ENCODE peak calls at places on chromosomes 4 and X, in four cellular contexts. One of them, this sample, is unnamed.
A peak's percentile ranks its signal among the peaks of the same experiment; 100 is the strongest.

GRCh38 chr4:53365121-53365485 is 758 bp downstream of the SCFD2 start:
- DNase-seq in HepG2: peak; percentile 11
- DNase-seq in GM12878: no peak
- DNase-seq in K562: peak; percentile 19
- DNase-seq in this sample: peak; percentile 42

GRCh38 chr4:57095956-57096355 is 14.2 kb downstream of the IGFBP7 start:
- DNase-seq in GM12878: no peak
- DNase-seq in HepG2: no peak
- DNase-seq in K562: no peak
- DNase-seq in this sample: no peak

GRCh38 chrX:68936608-68937007 is 107.8 kb downstream of the EFNB1 start:
- DNase-seq in K562: no peak
- DNase-seq in HepG2: no peak
- DNase-seq in GM12878: no peak
- DNase-seq in this sample: no peak

GRCh38 chrX:47112316-47112954 is 32.1 kb downstream of the NDUFB11 start:
- DNase-seq in K562: no peak
- DNase-seq in GM12878: no peak
- DNase-seq in HepG2: peak; percentile 22
- DNase-seq in this sample: no peak

GRCh38 chr4:62881210-62881609 is 1528.0 kb downstream of the TECRL start:
- DNase-seq in HepG2: no peak
- DNase-seq in K562: no peak
- DNase-seq in GM12878: no peak
- DNase-seq in this sample: no peak

GRCh38 chr4:109912706-109913621 is at the start of gene EGF:
- DNase-seq in GM12878: no peak
- DNase-seq in HepG2: no peak
- DNase-seq in K562: peak; percentile 29
- DNase-seq in this sample: no peak

GRCh38 chrX:111098874-111099273 is 2.9 kb downstream of the PAK3 start:
- DNase-seq in HepG2: peak; percentile 1
- DNase-seq in K562: peak; percentile 69
- DNase-seq in GM12878: no peak
- DNase-seq in this sample: peak; percentile 85

GRCh38 chr4:23766334-23766733 is 123.5 kb downstream of the PPARGC1A start:
- DNase-seq in GM12878: no peak
- DNase-seq in HepG2: peak; percentile 3
- DNase-seq in K562: no peak
- DNase-seq in this sample: no peak

GRCh38 chrX:107374116-107374515 is 75.3 kb upstream of the FRMPD3 start:
- DNase-seq in K562: no peak
- DNase-seq in GM12878: no peak
- DNase-seq in HepG2: no peak
- DNase-seq in this sample: no peak

GRCh38 chr4:112099701-112100289 is 45.5 kb upstream of the FAM241A start:
- DNase-seq in GM12878: peak; percentile 27
- DNase-seq in HepG2: peak; percentile 57
- DNase-seq in K562: peak; percentile 30
- DNase-seq in this sample: peak; percentile 30

GRCh38 chr4:181479145-181479544 is 764.1 kb upstream of the TENM3 start:
- DNase-seq in GM12878: no peak
- DNase-seq in K562: no peak
- DNase-seq in HepG2: no peak
- DNase-seq in this sample: no peak

GRCh38 chr4:153205028-153205648 is 895 bp downstream of the TRIM2 start:
- DNase-seq in K562: peak; percentile 27
- DNase-seq in HepG2: peak; percentile 45
- DNase-seq in GM12878: peak; percentile 24
- DNase-seq in this sample: peak; percentile 36

GRCh38 chr4:153151535-153152452 is 52.4 kb upstream of the TRIM2 start:
- DNase-seq in K562: peak; percentile 36
- DNase-seq in GM12878: no peak
- DNase-seq in HepG2: no peak
- DNase-seq in this sample: peak; percentile 72

GRCh38 chrX:118039591-118039990 is 77.0 kb downstream of the KLHL13 start:
- DNase-seq in GM12878: no peak
- DNase-seq in HepG2: no peak
- DNase-seq in K562: no peak
- DNase-seq in this sample: no peak

GRCh38 chrX:67780694-67781109 is 236.9 kb downstream of the AR start:
- DNase-seq in HepG2: no peak
- DNase-seq in GM12878: no peak
- DNase-seq in K562: no peak
- DNase-seq in this sample: no peak

GRCh38 chrX:101395789-101396188 is 5.0 kb downstream of the RPL36A start:
- DNase-seq in GM12878: no peak
- DNase-seq in K562: no peak
- DNase-seq in HepG2: peak; percentile 6
- DNase-seq in this sample: no peak

GRCh38 chrX:13463608-13464007 is 105.8 kb upstream of the EGFL6 start:
- DNase-seq in K562: no peak
- DNase-seq in GM12878: no peak
- DNase-seq in HepG2: no peak
- DNase-seq in this sample: no peak

GRCh38 chr4:123744664-123745290 is 348.2 kb downstream of the SPRY1 start:
- DNase-seq in K562: no peak
- DNase-seq in GM12878: no peak
- DNase-seq in HepG2: peak; percentile 38
- DNase-seq in this sample: no peak

GRCh38 chr4:119244832-119245231 is 32.3 kb downstream of the USP53 start:
- DNase-seq in GM12878: no peak
- DNase-seq in K562: no peak
- DNase-seq in HepG2: no peak
- DNase-seq in this sample: no peak

GRCh38 chr4:55865228-55865806 is 11.9 kb downstream of the EXOC1 start:
- DNase-seq in GM12878: no peak
- DNase-seq in K562: no peak
- DNase-seq in HepG2: no peak
- DNase-seq in this sample: no peak

GRCh38 chr4:76533314-76533713 is 98.3 kb downstream of the SHROOM3 start:
- DNase-seq in HepG2: no peak
- DNase-seq in GM12878: no peak
- DNase-seq in K562: no peak
- DNase-seq in this sample: no peak

GRCh38 chr4:183380901-183381300 is 58.7 kb upstream of the CLDN24 start:
- DNase-seq in K562: no peak
- DNase-seq in GM12878: no peak
- DNase-seq in HepG2: no peak
- DNase-seq in this sample: no peak

GRCh38 chrX:132433001-132433400 is 55.8 kb downstream of the MBNL3 start:
- DNase-seq in K562: no peak
- DNase-seq in GM12878: no peak
- DNase-seq in HepG2: peak; percentile 68
- DNase-seq in this sample: no peak

GRCh38 chr4:104064650-104065577 is 345.1 kb upstream of the TACR3 start:
- DNase-seq in K562: peak; percentile 10
- DNase-seq in HepG2: peak; percentile 39
- DNase-seq in GM12878: peak; percentile 23
- DNase-seq in this sample: peak; percentile 58

GRCh38 chr4:24657768-24658617 is 73.6 kb upstream of the DHX15 start:
- DNase-seq in GM12878: peak; percentile 80
- DNase-seq in HepG2: peak; percentile 73
- DNase-seq in K562: no peak
- DNase-seq in this sample: no peak

GRCh38 chrX:53704854-53705253 is 18.3 kb upstream of the HUWE1 start:
- DNase-seq in HepG2: no peak
- DNase-seq in K562: no peak
- DNase-seq in GM12878: no peak
- DNase-seq in this sample: no peak

GRCh38 chr4:189162073-189162789 is 778.4 kb upstream of the FRG1 start:
- DNase-seq in K562: no peak
- DNase-seq in GM12878: no peak
- DNase-seq in HepG2: no peak
- DNase-seq in this sample: no peak
- TF ChIP-seq TARDBP in K562: no peak
- TF ChIP-seq TARDBP in GM12878: no peak
- TF ChIP-seq TARDBP in HepG2: no peak
- TF ChIP-seq TARDBP in this sample: no peak

GRCh38 chrX:130376077-130376476 is 9.4 kb downstream of the GPR119 start:
- DNase-seq in K562: no peak
- DNase-seq in GM12878: no peak
- DNase-seq in HepG2: no peak
- DNase-seq in this sample: no peak

GRCh38 chrX:130378008-130378669 is 7.3 kb downstream of the GPR119 start:
- DNase-seq in GM12878: no peak
- DNase-seq in HepG2: no peak
- DNase-seq in K562: no peak
- DNase-seq in this sample: no peak
- TF ChIP-seq FOXK2 in GM12878: no peak
- TF ChIP-seq FOXK2 in HepG2: no peak
- TF ChIP-seq FOXK2 in K562: no peak
- TF ChIP-seq FOXK2 in this sample: no peak

DNA sequence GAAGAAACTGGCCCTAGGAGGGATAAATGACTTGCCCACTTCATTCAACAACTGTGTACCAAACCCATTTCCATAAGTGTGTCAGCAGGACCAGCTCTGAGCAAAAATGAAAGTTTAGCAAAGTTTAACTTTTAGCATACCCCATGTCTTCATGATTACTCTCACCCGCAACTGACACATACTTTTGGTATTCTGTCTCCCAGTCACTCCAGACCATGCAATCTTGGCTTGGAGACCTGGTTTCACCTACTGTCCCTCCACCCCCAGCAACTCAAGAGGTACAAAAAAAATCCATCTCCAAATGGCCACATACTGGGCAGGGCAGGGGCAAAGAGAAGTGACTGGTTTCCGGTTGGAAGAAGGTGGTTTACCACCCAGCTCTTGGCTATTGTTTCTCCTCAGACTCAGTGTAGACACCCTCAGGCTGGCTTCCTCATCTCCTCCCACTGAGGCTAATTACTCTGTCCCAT is 79.8 kb downstream of the RLIM start:
- DNase-seq in HepG2: no peak
- DNase-seq in GM12878: peak; percentile 36
- DNase-seq in K562: no peak
- DNase-seq in this sample: no peak
- TF ChIP-seq TARDBP in HepG2: no peak
- TF ChIP-seq TARDBP in GM12878: no peak
- TF ChIP-seq TARDBP in K562: no peak
- TF ChIP-seq TARDBP in this sample: no peak

GRCh38 chr4:77996076-77996475 is 61.0 kb upstream of the FRAS1 start:
- DNase-seq in K562: no peak
- DNase-seq in GM12878: no peak
- DNase-seq in HepG2: peak; percentile 65
- DNase-seq in this sample: no peak

GRCh38 chr4:77989986-77990385 is 67.1 kb upstream of the FRAS1 start:
- DNase-seq in GM12878: no peak
- DNase-seq in K562: no peak
- DNase-seq in HepG2: no peak
- DNase-seq in this sample: no peak

GRCh38 chr4:77994194-77994721 is 62.9 kb upstream of the FRAS1 start:
- DNase-seq in HepG2: peak; percentile 84
- DNase-seq in K562: peak; percentile 8
- DNase-seq in GM12878: no peak
- DNase-seq in this sample: peak; percentile 69

GRCh38 chr4:77990456-77990855 is 66.7 kb upstream of the FRAS1 start:
- DNase-seq in HepG2: no peak
- DNase-seq in GM12878: no peak
- DNase-seq in K562: no peak
- DNase-seq in this sample: no peak

DNA sequence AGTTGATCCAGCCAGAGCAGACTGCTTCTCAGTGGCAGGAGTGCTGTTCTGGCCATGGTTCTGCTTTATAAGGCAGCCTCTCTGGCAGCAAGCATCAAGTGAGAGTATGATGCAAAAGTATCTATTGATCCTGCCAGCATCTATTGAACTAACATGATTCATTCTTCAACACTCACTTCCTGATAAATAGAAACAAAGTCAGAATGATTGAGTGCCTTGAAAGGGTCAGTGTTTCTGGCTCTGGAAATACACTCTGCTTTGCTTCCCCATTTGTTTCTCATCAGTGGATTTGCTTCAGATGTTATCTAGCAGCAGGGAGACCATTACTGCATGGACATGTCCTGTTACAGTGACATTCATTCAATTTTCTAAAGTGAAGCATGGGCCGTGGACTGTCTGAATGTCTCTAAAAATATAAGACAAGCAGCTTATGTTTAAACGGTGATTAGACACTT is 66.2 kb upstream of the FRAS1 start:
- DNase-seq in K562: no peak
- DNase-seq in GM12878: no peak
- DNase-seq in HepG2: peak; percentile 36
- DNase-seq in this sample: no peak
- TF ChIP-seq FOXK2 in K562: no peak
- TF ChIP-seq FOXK2 in GM12878: no peak
- TF ChIP-seq FOXK2 in HepG2: no peak
- TF ChIP-seq FOXK2 in this sample: no peak

GRCh38 chrX:1139101-1139500 is 73.3 kb downstream of the CRLF2 start:
- DNase-seq in GM12878: no peak
- DNase-seq in HepG2: no peak
- DNase-seq in K562: no peak
- DNase-seq in this sample: no peak

GRCh38 chrX:1137531-1137930 is 74.9 kb downstream of the CRLF2 start:
- DNase-seq in K562: no peak
- DNase-seq in HepG2: no peak
- DNase-seq in GM12878: no peak
- DNase-seq in this sample: no peak

GRCh38 chrX:1138476-1138875 is 74.0 kb downstream of the CRLF2 start:
- DNase-seq in GM12878: no peak
- DNase-seq in HepG2: no peak
- DNase-seq in K562: no peak
- DNase-seq in this sample: no peak

GRCh38 chrX:1144293-1144692 is 68.2 kb downstream of the CRLF2 start:
- DNase-seq in K562: no peak
- DNase-seq in GM12878: no peak
- DNase-seq in HepG2: no peak
- DNase-seq in this sample: no peak

DNA sequence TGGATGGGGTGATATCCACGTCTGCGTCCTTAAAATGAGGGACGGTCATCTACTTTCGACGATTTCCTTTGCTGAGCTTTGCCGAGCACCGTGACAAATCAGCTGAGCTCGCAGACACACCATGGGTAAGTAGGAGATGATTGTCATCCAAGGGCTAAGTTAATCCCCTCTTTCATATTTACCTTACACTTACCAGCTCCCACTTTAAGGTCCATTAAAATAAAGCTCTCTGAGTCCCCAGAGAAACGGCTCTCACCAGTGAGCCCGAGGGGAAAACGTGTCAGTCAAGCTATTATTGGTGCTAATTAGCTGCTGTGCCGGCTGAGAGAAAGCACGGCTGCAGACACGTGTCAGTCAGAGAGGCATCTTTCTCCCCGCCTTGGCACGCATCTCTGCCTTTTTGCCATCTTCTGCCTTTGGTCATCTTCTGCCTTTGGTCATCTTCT is 72.2 kb downstream of the CRLF2 start:
- DNase-seq in GM12878: no peak
- DNase-seq in K562: no peak
- DNase-seq in HepG2: no peak
- DNase-seq in this sample: no peak
- TF ChIP-seq TARDBP in GM12878: no peak
- TF ChIP-seq TARDBP in K562: no peak
- TF ChIP-seq TARDBP in HepG2: no peak
- TF ChIP-seq TARDBP in this sample: no peak

This sample was measured in HEK293T.